ENCODE peak calls at places on chromosomes 2 and 18, in five cellular contexts. One of them, this sample, is unnamed.

GRCh38 chr18:23253630-23254029 is 118.3 kb downstream of the CABLES1 start:
- DNase-seq in SK-N-SH: no peak
- DNase-seq in K562: no peak
- DNase-seq in HCT116: no peak
- DNase-seq in endothelial cell of umbilical vein: no peak
- DNase-seq in this sample: no peak

GRCh38 chr18:77271720-77272481 is 22.3 kb downstream of the GALR1 start:
- DNase-seq in SK-N-SH: no peak
- DNase-seq in K562: no peak
- DNase-seq in HCT116: no peak
- DNase-seq in endothelial cell of umbilical vein: no peak
- DNase-seq in this sample: no peak

GRCh38 chr2:147937744-147938349 is 82.7 kb downstream of the ORC4 start:
- DNase-seq in SK-N-SH: peak
- DNase-seq in K562: peak
- DNase-seq in HCT116: peak
- DNase-seq in endothelial cell of umbilical vein: peak
- DNase-seq in this sample: no peak

GRCh38 chr2:32711219-32711618 is 83.4 kb downstream of the TTC27 start:
- DNase-seq in SK-N-SH: no peak
- DNase-seq in K562: no peak
- DNase-seq in HCT116: no peak
- DNase-seq in endothelial cell of umbilical vein: peak
- DNase-seq in this sample: no peak

GRCh38 chr2:43407826-43408783 is 181.7 kb upstream of the ZFP36L2 start:
- DNase-seq in SK-N-SH: no peak
- DNase-seq in K562: no peak
- DNase-seq in HCT116: no peak
- DNase-seq in endothelial cell of umbilical vein: no peak
- DNase-seq in this sample: no peak

GRCh38 chr2:167783266-167784070 is 463.9 kb downstream of the STK39 start:
- DNase-seq in SK-N-SH: peak
- DNase-seq in K562: no peak
- DNase-seq in HCT116: no peak
- DNase-seq in endothelial cell of umbilical vein: no peak
- DNase-seq in this sample: no peak

GRCh38 chr2:20151116-20151571 is 73.8 kb downstream of the SDC1 start:
- DNase-seq in SK-N-SH: no peak
- DNase-seq in K562: no peak
- DNase-seq in HCT116: no peak
- DNase-seq in endothelial cell of umbilical vein: no peak
- DNase-seq in this sample: no peak

GRCh38 chr2:147740211-147740927 is 104.5 kb upstream of the ACVR2A start:
- DNase-seq in SK-N-SH: no peak
- DNase-seq in K562: no peak
- DNase-seq in HCT116: no peak
- DNase-seq in endothelial cell of umbilical vein: no peak
- DNase-seq in this sample: no peak

GRCh38 chr2:83786140-83786539 is 672.9 kb downstream of the SUCLG1 start:
- DNase-seq in SK-N-SH: no peak
- DNase-seq in K562: peak
- DNase-seq in HCT116: no peak
- DNase-seq in endothelial cell of umbilical vein: no peak
- DNase-seq in this sample: no peak

GRCh38 chr2:35938838-35939237 is 416.7 kb upstream of the CRIM1 start:
- DNase-seq in SK-N-SH: no peak
- DNase-seq in K562: no peak
- DNase-seq in HCT116: no peak
- DNase-seq in endothelial cell of umbilical vein: no peak
- DNase-seq in this sample: no peak

GRCh38 chr2:142290931-142291330 is 160.1 kb upstream of the LRP1B start:
- DNase-seq in SK-N-SH: peak
- DNase-seq in K562: no peak
- DNase-seq in HCT116: no peak
- DNase-seq in endothelial cell of umbilical vein: no peak
- DNase-seq in this sample: no peak

GRCh38 chr2:70233892-70234291 is 14.5 kb downstream of the TIA1 start:
- DNase-seq in SK-N-SH: peak
- DNase-seq in K562: no peak
- DNase-seq in HCT116: no peak
- DNase-seq in endothelial cell of umbilical vein: no peak
- DNase-seq in this sample: no peak

GRCh38 chr2:101149241-101150192 is 1.7 kb downstream of the TBC1D8 start:
- DNase-seq in SK-N-SH: no peak
- DNase-seq in K562: no peak
- DNase-seq in HCT116: no peak
- DNase-seq in endothelial cell of umbilical vein: peak
- DNase-seq in this sample: no peak

GRCh38 chr2:170177950-170178781 is at the start of gene MYO3B:
- DNase-seq in SK-N-SH: no peak
- DNase-seq in K562: no peak
- DNase-seq in HCT116: no peak
- DNase-seq in endothelial cell of umbilical vein: no peak
- DNase-seq in this sample: no peak

GRCh38 chr2:85785027-85785822 is 31.4 kb downstream of the ATOH8 start:
- DNase-seq in SK-N-SH: no peak
- DNase-seq in K562: no peak
- DNase-seq in HCT116: no peak
- DNase-seq in endothelial cell of umbilical vein: no peak
- DNase-seq in this sample: no peak

GRCh38 chr18:5417342-5417741 is 121.8 kb upstream of the ZBTB14 start:
- DNase-seq in SK-N-SH: no peak
- DNase-seq in K562: no peak
- DNase-seq in HCT116: no peak
- DNase-seq in endothelial cell of umbilical vein: no peak
- DNase-seq in this sample: no peak

GRCh38 chr2:25029183-25029554 is 12.7 kb upstream of the EFR3B start:
- DNase-seq in SK-N-SH: no peak
- DNase-seq in K562: no peak
- DNase-seq in HCT116: no peak
- DNase-seq in endothelial cell of umbilical vein: no peak
- DNase-seq in this sample: no peak

GRCh38 chr2:130972410-130972809 is 120.8 kb downstream of the FAM168B start:
- DNase-seq in SK-N-SH: no peak
- DNase-seq in K562: no peak
- DNase-seq in HCT116: peak
- DNase-seq in endothelial cell of umbilical vein: no peak
- DNase-seq in this sample: no peak

GRCh38 chr18:22639626-22640025 is 221.9 kb upstream of the CTAGE1 start:
- DNase-seq in SK-N-SH: no peak
- DNase-seq in K562: no peak
- DNase-seq in HCT116: no peak
- DNase-seq in endothelial cell of umbilical vein: no peak
- DNase-seq in this sample: no peak

GRCh38 chr2:237895544-237896506 is 36.4 kb downstream of the RAMP1 start:
- DNase-seq in SK-N-SH: peak
- DNase-seq in K562: no peak
- DNase-seq in HCT116: no peak
- DNase-seq in endothelial cell of umbilical vein: no peak
- DNase-seq in this sample: no peak

GRCh38 chr2:238108423-238109201 is 8.5 kb downstream of the ESPNL start:
- DNase-seq in SK-N-SH: peak
- DNase-seq in K562: no peak
- DNase-seq in HCT116: no peak
- DNase-seq in endothelial cell of umbilical vein: no peak
- DNase-seq in this sample: no peak

GRCh38 chr18:1663879-1664705 is 759.4 kb downstream of the ADCYAP1 start:
- DNase-seq in SK-N-SH: peak
- DNase-seq in K562: peak
- DNase-seq in HCT116: peak
- DNase-seq in endothelial cell of umbilical vein: peak
- DNase-seq in this sample: peak

GRCh38 chr18:12031836-12032235 is 50.5 kb downstream of the IMPA2 start:
- DNase-seq in SK-N-SH: no peak
- DNase-seq in K562: no peak
- DNase-seq in HCT116: no peak
- DNase-seq in endothelial cell of umbilical vein: no peak
- DNase-seq in this sample: no peak

GRCh38 chr18:39571511-39571910 is 2005.9 kb upstream of the CELF4 start:
- DNase-seq in SK-N-SH: peak
- DNase-seq in K562: peak
- DNase-seq in HCT116: no peak
- DNase-seq in endothelial cell of umbilical vein: peak
- DNase-seq in this sample: no peak

DNA sequence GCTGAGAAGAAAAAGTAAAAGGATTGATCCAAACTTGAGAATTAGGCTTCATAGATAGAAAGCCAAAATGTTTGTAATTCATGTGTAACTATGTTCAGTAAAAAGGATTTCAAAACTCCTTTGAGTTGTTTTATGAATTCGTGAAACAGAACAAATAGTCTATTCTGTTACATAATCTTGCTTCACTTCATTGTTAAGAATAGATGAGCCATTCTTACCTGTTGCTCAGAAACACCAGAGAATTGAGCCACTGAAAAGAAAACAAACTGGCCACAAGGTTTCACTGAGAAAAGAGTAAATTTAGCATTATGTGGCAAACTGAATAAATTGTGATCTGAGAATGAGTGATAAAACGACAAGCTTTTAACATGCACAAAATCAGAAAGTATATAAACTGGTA is 4.5 kb upstream of the ITPRID2 start:
- DNase-seq in SK-N-SH: no peak
- DNase-seq in K562: no peak
- DNase-seq in HCT116: no peak
- DNase-seq in endothelial cell of umbilical vein: no peak
- DNase-seq in this sample: no peak
- H3K9ac ChIP-seq in SK-N-SH: no peak
- H3K9ac ChIP-seq in K562: no peak
- H3K9ac ChIP-seq in HCT116: peak
- H3K9ac ChIP-seq in endothelial cell of umbilical vein: no peak
- H3K9ac ChIP-seq in this sample: no peak

GRCh38 chr18:44679912-44680270 is 797 bp upstream of the SETBP1 start:
- DNase-seq in SK-N-SH: peak
- DNase-seq in K562: no peak
- DNase-seq in HCT116: no peak
- DNase-seq in endothelial cell of umbilical vein: peak
- DNase-seq in this sample: no peak

GRCh38 chr18:44680271-44681038 is at the start of gene SETBP1:
- DNase-seq in SK-N-SH: peak
- DNase-seq in K562: peak
- DNase-seq in HCT116: no peak
- DNase-seq in endothelial cell of umbilical vein: peak
- DNase-seq in this sample: no peak

GRCh38 chr18:44678725-44679055 is 2.0 kb upstream of the SETBP1 start:
- DNase-seq in SK-N-SH: no peak
- DNase-seq in K562: no peak
- DNase-seq in HCT116: no peak
- DNase-seq in endothelial cell of umbilical vein: no peak
- DNase-seq in this sample: no peak

GRCh38 chr18:44677933-44678332 is 2.8 kb upstream of the SETBP1 start:
- DNase-seq in SK-N-SH: no peak
- DNase-seq in K562: no peak
- DNase-seq in HCT116: no peak
- DNase-seq in endothelial cell of umbilical vein: no peak
- DNase-seq in this sample: no peak

DNA sequence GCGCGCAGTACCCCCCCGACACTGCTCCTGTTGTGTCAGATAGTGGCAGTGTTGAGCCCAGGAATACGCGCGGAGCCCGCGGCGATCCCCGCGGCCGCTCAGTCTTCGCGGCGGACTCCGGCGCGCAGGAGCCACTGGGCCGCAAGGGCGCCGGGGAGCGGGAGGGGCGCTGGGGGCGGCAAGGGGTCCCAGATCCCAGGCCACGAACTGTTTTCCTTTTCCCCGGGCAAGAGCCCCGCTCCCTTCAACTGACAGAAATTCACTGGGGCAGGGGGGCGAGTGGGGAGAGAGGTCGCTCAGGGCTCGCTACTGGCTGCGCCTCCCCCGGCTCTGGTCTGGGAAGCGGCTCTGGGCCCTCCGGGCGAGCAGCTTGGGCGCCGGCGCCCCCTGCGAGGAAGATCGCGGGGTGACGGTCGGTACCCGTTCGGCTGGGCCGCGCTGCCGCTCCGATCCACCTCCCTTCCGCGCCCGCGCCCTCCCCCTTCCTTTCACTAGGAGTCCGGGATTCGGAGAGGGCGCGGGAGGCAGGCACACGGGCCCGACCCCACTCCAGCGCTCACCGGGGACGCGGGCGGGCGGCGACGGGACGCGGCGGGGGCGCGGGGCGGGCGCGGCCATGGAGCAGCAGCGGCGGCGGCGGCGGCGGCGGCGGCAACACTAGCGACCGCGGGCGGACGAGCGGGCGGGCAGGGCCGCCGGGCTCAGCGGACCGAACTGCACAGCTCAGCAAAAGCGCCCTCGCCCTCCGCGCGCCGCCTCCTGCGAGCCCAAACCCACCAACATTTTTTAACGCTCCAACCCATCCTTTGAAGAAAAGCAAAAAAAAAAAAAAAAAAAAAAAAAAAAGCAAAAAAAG is 1.4 kb upstream of the SETBP1 start:
- DNase-seq in SK-N-SH: peak
- DNase-seq in K562: peak
- DNase-seq in HCT116: no peak
- DNase-seq in endothelial cell of umbilical vein: peak
- DNase-seq in this sample: no peak
- TF ChIP-seq POLR2AphosphoS5 in SK-N-SH: peak
- TF ChIP-seq POLR2AphosphoS5 in K562: no peak
- TF ChIP-seq POLR2AphosphoS5 in HCT116: no peak
- TF ChIP-seq POLR2AphosphoS5 in endothelial cell of umbilical vein: peak
- TF ChIP-seq POLR2AphosphoS5 in this sample: no peak

GRCh38 chr2:236866542-236867340 is 218.9 kb upstream of the COPS8 start:
- DNase-seq in SK-N-SH: no peak
- DNase-seq in K562: no peak
- DNase-seq in HCT116: no peak
- DNase-seq in endothelial cell of umbilical vein: no peak
- DNase-seq in this sample: no peak
- H3K27ac ChIP-seq in SK-N-SH: no peak
- H3K27ac ChIP-seq in K562: no peak
- H3K27ac ChIP-seq in HCT116: no peak
- H3K27ac ChIP-seq in endothelial cell of umbilical vein: no peak
- H3K27ac ChIP-seq in this sample: no peak

GRCh38 chr2:28615691-28616090 is 119.8 kb downstream of the PLB1 start:
- DNase-seq in SK-N-SH: no peak
- DNase-seq in K562: no peak
- DNase-seq in HCT116: no peak
- DNase-seq in endothelial cell of umbilical vein: no peak
- DNase-seq in this sample: no peak

GRCh38 chr2:28617502-28618184 is 121.8 kb downstream of the PLB1 start:
- DNase-seq in SK-N-SH: no peak
- DNase-seq in K562: no peak
- DNase-seq in HCT116: no peak
- DNase-seq in endothelial cell of umbilical vein: peak
- DNase-seq in this sample: no peak

GRCh38 chr2:28613616-28614501 is 118.0 kb downstream of the PLB1 start:
- DNase-seq in SK-N-SH: no peak
- DNase-seq in K562: no peak
- DNase-seq in HCT116: peak
- DNase-seq in endothelial cell of umbilical vein: no peak
- DNase-seq in this sample: no peak

GRCh38 chr2:28618221-28619141 is 122.6 kb downstream of the PLB1 start:
- DNase-seq in SK-N-SH: no peak
- DNase-seq in K562: no peak
- DNase-seq in HCT116: no peak
- DNase-seq in endothelial cell of umbilical vein: no peak
- DNase-seq in this sample: no peak

DNA sequence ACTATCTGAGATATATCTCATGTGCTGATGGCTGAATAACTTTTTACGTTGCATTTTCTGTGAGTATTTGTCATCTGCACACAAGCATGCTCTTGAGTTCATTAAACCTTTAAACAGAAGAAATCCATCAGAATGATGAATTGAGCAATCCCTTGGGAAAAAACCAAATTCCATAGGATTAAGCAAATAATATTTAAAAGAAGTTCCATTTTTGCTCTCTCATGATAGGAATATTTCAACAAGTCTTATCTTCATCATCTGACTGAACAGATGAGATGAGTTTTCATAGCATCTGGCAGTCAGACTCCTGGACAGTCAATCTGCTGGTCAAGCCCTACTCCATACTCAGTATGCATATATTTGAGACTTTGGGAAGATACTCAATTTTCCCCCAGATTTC is 120.8 kb downstream of the PLB1 start:
- DNase-seq in SK-N-SH: no peak
- DNase-seq in K562: no peak
- DNase-seq in HCT116: no peak
- DNase-seq in endothelial cell of umbilical vein: no peak
- DNase-seq in this sample: no peak
- H3K9ac ChIP-seq in SK-N-SH: no peak
- H3K9ac ChIP-seq in K562: no peak
- H3K9ac ChIP-seq in HCT116: no peak
- H3K9ac ChIP-seq in endothelial cell of umbilical vein: no peak
- H3K9ac ChIP-seq in this sample: no peak